ENCODE peak calls at places on chromosomes 7 and 10, in five cellular contexts. One of them, this sample, is unnamed.

GRCh38 chr7:81627565-81628287 is 142.1 kb downstream of the HGF start:
- DNase-seq in psoas muscle: no peak
- DNase-seq in NCI-H1436: no peak
- DNase-seq in A549: no peak
- DNase-seq in T-helper 2 cell: no peak
- DNase-seq in this sample: no peak

GRCh38 chr7:86667732-86668131 is 24.0 kb downstream of the GRM3 start:
- DNase-seq in A549: no peak
- DNase-seq in NCI-H1436: peak
- DNase-seq in T-helper 2 cell: no peak
- DNase-seq in psoas muscle: no peak
- DNase-seq in this sample: no peak

GRCh38 chr7:92460109-92460508 is 12.8 kb downstream of the GATAD1 start:
- DNase-seq in T-helper 2 cell: no peak
- DNase-seq in A549: no peak
- DNase-seq in psoas muscle: no peak
- DNase-seq in NCI-H1436: no peak
- DNase-seq in this sample: no peak

GRCh38 chr7:107035446-107035845 is 9.1 kb upstream of the PRKAR2B start:
- DNase-seq in A549: peak
- DNase-seq in NCI-H1436: no peak
- DNase-seq in T-helper 2 cell: no peak
- DNase-seq in psoas muscle: no peak
- DNase-seq in this sample: no peak

GRCh38 chr10:133179651-133180050 is 19.6 kb downstream of the KNDC1 start:
- DNase-seq in psoas muscle: peak
- DNase-seq in NCI-H1436: no peak
- DNase-seq in A549: no peak
- DNase-seq in T-helper 2 cell: no peak
- DNase-seq in this sample: no peak

GRCh38 chr10:47035447-47036337 is 124.5 kb downstream of the PTPN20 start:
- DNase-seq in psoas muscle: peak
- DNase-seq in NCI-H1436: no peak
- DNase-seq in A549: no peak
- DNase-seq in T-helper 2 cell: no peak
- DNase-seq in this sample: peak

GRCh38 chr7:23107781-23108180 is 2.2 kb downstream of the KLHL7 start:
- DNase-seq in NCI-H1436: no peak
- DNase-seq in T-helper 2 cell: no peak
- DNase-seq in A549: no peak
- DNase-seq in psoas muscle: no peak
- DNase-seq in this sample: no peak

GRCh38 chr10:35535136-35535535 is 70.0 kb upstream of the GJD4 start:
- DNase-seq in A549: no peak
- DNase-seq in NCI-H1436: no peak
- DNase-seq in psoas muscle: no peak
- DNase-seq in T-helper 2 cell: peak
- DNase-seq in this sample: no peak

GRCh38 chr7:134780166-134780853 is 876 bp downstream of the CALD1 start:
- DNase-seq in psoas muscle: no peak
- DNase-seq in A549: no peak
- DNase-seq in NCI-H1436: no peak
- DNase-seq in T-helper 2 cell: no peak
- DNase-seq in this sample: no peak

GRCh38 chr10:75818552-75818951 is 387.1 kb downstream of the LRMDA start:
- DNase-seq in T-helper 2 cell: no peak
- DNase-seq in psoas muscle: no peak
- DNase-seq in NCI-H1436: no peak
- DNase-seq in A549: no peak
- DNase-seq in this sample: no peak

GRCh38 chr10:16700331-16700730 is 116.9 kb downstream of the RSU1 start:
- DNase-seq in NCI-H1436: no peak
- DNase-seq in psoas muscle: no peak
- DNase-seq in A549: no peak
- DNase-seq in T-helper 2 cell: no peak
- DNase-seq in this sample: no peak

GRCh38 chr7:25206765-25207164 is 21.5 kb downstream of the NPVF start:
- DNase-seq in T-helper 2 cell: no peak
- DNase-seq in psoas muscle: no peak
- DNase-seq in NCI-H1436: no peak
- DNase-seq in A549: no peak
- DNase-seq in this sample: no peak

GRCh38 chr10:122981066-122981464 is 864 bp downstream of the PSTK start:
- DNase-seq in T-helper 2 cell: peak
- DNase-seq in psoas muscle: no peak
- DNase-seq in A549: peak
- DNase-seq in NCI-H1436: no peak
- DNase-seq in this sample: no peak

GRCh38 chr7:127207246-127207645 is 45.5 kb downstream of the GRM8 start:
- DNase-seq in NCI-H1436: no peak
- DNase-seq in psoas muscle: no peak
- DNase-seq in T-helper 2 cell: no peak
- DNase-seq in A549: no peak
- DNase-seq in this sample: no peak

GRCh38 chr10:47413531-47414226 is 29.6 kb upstream of the ZNF488 start:
- DNase-seq in A549: no peak
- DNase-seq in NCI-H1436: no peak
- DNase-seq in psoas muscle: no peak
- DNase-seq in T-helper 2 cell: no peak
- DNase-seq in this sample: no peak

GRCh38 chr7:28587211-28587610 is 174.9 kb downstream of the CREB5 start:
- DNase-seq in T-helper 2 cell: no peak
- DNase-seq in A549: no peak
- DNase-seq in NCI-H1436: no peak
- DNase-seq in psoas muscle: no peak
- DNase-seq in this sample: no peak

GRCh38 chr10:87878664-87879459 is 15.4 kb downstream of the PTEN start:
- DNase-seq in psoas muscle: no peak
- DNase-seq in NCI-H1436: no peak
- DNase-seq in A549: no peak
- DNase-seq in T-helper 2 cell: peak
- DNase-seq in this sample: no peak

This sample was measured in pancreas.